ENCODE peak calls at places on chromosomes 2 and 18, in ten cellular contexts. Z is SK-N-SH; P is lower lobe of right lung; M is progenitor cell of endocrine pancreas; U is brain microvascular endothelial cell; I is endothelial cell; N is right lobe of liver; J is WTC11; R is osteoblast; B is CD4-positive, alpha-beta T cell. D is an unnamed sample.

GRCh38 chr2:174768557-174768956 is 4.3 kb upstream of the CHRNA1 start:
- DNase-seq in Z (no peak), P (no peak), M (no peak), U (no peak), I (no peak), N (no peak), J (no peak), R (no peak), B (no peak), D (no peak)

GRCh38 chr2:64228923-64229322 is 84.7 kb upstream of the PELI1 start:
- DNase-seq in Z (no peak), P (no peak), M (no peak), U (no peak), I (no peak), N (no peak), J (no peak), R (no peak), B (no peak), D (no peak)

GRCh38 chr2:18435425-18436037 is 124.9 kb downstream of the RDH14 start:
- DNase-seq in Z (peak; percentile 21), P (no peak), M (peak; percentile 23), U (peak; percentile 70), I (peak; percentile 62), N (no peak), J (no peak), R (peak; percentile 19), B (no peak), D (no peak)

GRCh38 chr2:230347659-230348305 is 20.8 kb downstream of the SP140L start:
- DNase-seq in Z (no peak), P (no peak), M (no peak), U (no peak), I (no peak), N (peak; percentile 57), J (no peak), R (peak; percentile 39), B (no peak), D (no peak)

GRCh38 chr2:188897096-188897495 is 77.1 kb upstream of the COL3A1 start:
- DNase-seq in Z (no peak), P (no peak), M (no peak), U (no peak), I (no peak), N (no peak), J (no peak), R (peak; percentile 38), B (no peak), D (no peak)

GRCh38 chr2:34070196-34070595 is 471.1 kb upstream of the FAM98A start:
- DNase-seq in Z (no peak), P (no peak), M (no peak), U (no peak), I (no peak), N (no peak), J (no peak), R (no peak), B (no peak), D (no peak)

GRCh38 chr2:227163445-227163997 is 484 bp downstream of the COL4A4 start:
- DNase-seq in Z (peak; percentile 38), P (no peak), M (no peak), U (no peak), I (peak; percentile 8), N (no peak), J (peak; percentile 17), R (peak; percentile 77), B (no peak), D (no peak)

GRCh38 chr18:25350561-25351201 is 1.3 kb downstream of the ZNF521 start:
- DNase-seq in Z (peak; percentile 72), P (peak; percentile 46), M (peak; percentile 37), U (peak; percentile 9), I (peak; percentile 54), N (no peak), J (peak; percentile 17), R (peak; percentile 92), B (no peak), D (no peak)

GRCh38 chr2:167987558-167987957 is 259.8 kb downstream of the STK39 start:
- DNase-seq in Z (no peak), P (no peak), M (no peak), U (no peak), I (no peak), N (no peak), J (no peak), R (no peak), B (no peak), D (no peak)

GRCh38 chr2:28955492-28955891 is 25.6 kb upstream of the TOGARAM2 start:
- DNase-seq in Z (no peak), P (no peak), M (no peak), U (no peak), I (no peak), N (no peak), J (no peak), R (no peak), B (no peak), D (no peak)

GRCh38 chr2:28956890-28957289 is 24.2 kb upstream of the TOGARAM2 start:
- DNase-seq in Z (no peak), P (no peak), M (no peak), U (peak; percentile 18), I (peak; percentile 36), N (no peak), J (peak; percentile 33), R (no peak), B (no peak), D (no peak)

GRCh38 chr2:28958689-28959088 is 22.4 kb upstream of the TOGARAM2 start:
- DNase-seq in Z (peak; percentile 87), P (no peak), M (no peak), U (peak; percentile 69), I (peak; percentile 56), N (no peak), J (peak; percentile 58), R (peak; percentile 89), B (peak; percentile 10), D (peak; percentile 69)

GRCh38 chr2:28952806-28953190 is 28.3 kb upstream of the TOGARAM2 start:
- DNase-seq in Z (peak; percentile 51), P (no peak), M (no peak), U (no peak), I (no peak), N (no peak), J (no peak), R (no peak), B (no peak), D (peak; percentile 41)

GRCh38 chr2:28956415-28956826 is 24.7 kb upstream of the TOGARAM2 start:
- DNase-seq in Z (peak; percentile 61), P (peak; percentile 57), M (peak; percentile 38), U (peak; percentile 53), I (peak; percentile 66), N (no peak), J (peak; percentile 69), R (peak; percentile 82), B (peak; percentile 48), D (no peak)
- TF ChIP-seq CTCF in Z (no peak), P (no peak), M (peak; percentile 60), U (peak; percentile 69), I (no peak), N (no peak), J (no peak), R (peak; percentile 46), B (no peak), D (no peak)

DNA sequence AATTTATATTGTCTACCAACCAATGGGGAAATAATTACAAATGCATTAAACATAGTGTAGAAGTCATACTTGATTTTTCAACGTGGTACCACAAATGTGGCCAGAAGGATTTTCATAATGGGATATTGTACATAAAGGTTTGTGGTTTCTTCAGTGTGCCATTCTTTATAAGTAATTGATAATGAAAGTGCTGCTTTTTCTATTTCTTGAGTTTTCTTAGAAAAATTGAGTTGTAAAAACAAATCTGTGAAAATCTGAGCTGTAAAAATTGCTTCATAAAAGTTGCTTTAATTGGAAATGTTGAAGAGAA is 103.6 kb downstream of the KYNU start:
- DNase-seq in Z (no peak), P (no peak), M (no peak), U (no peak), I (no peak), N (no peak), J (no peak), R (no peak), B (no peak), D (no peak)
- TF ChIP-seq CTCF in Z (peak; percentile 2), P (no peak), M (no peak), U (no peak), I (peak; percentile 56), N (no peak), J (peak; percentile 8), R (no peak), B (no peak), D (no peak)

DNA sequence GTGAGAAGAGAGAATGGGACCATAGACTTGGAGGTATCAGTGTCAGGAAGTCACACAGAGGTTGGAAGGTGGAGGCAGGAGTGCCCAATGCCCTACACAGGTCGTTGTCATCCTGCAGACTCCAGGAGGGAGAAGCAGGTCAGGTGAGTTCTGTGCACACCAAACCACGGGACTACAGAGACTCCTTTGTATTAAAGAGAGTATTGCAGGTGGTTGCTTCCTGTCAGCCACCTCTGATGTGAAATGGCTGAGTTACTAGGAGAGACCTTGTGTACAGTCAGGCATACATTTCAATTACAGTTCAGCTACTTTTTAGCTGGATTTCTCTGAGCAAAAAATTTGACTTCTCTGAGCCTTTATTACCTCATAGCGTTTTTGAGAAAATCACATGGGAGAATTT is 51.6 kb downstream of the SPP2 start:
- DNase-seq in Z (no peak), P (no peak), M (no peak), U (no peak), I (no peak), N (no peak), J (no peak), R (no peak), B (no peak), D (no peak)
- TF ChIP-seq CTCF in Z (no peak), P (no peak), M (peak; percentile 13), U (no peak), I (no peak), N (no peak), J (no peak), R (no peak), B (peak; percentile 41), D (no peak)

DNA sequence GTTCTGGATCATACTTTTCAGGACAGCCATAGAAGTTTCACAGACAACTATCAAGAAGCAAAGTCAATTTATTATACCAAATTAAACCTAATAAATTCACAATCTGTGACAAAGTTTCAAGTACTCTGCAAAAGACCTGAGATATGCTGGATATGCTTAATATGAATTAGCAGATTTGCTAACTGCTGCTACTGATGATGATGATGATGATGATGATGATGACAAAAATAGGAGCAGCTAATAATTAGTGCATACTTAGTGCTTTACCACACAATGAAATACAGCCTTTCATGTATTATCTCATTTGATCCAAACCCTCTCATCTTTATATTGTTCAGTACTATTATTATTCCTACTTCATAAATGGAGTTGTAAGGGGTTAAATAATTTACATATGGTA is 215.7 kb upstream of the CYP26B1 start:
- DNase-seq in Z (no peak), P (no peak), M (no peak), U (no peak), I (no peak), N (no peak), J (no peak), R (no peak), B (no peak), D (no peak)
- TF ChIP-seq CTCF in Z (no peak), P (no peak), M (no peak), U (no peak), I (no peak), N (no peak), J (no peak), R (no peak), B (no peak), D (no peak)

DNA sequence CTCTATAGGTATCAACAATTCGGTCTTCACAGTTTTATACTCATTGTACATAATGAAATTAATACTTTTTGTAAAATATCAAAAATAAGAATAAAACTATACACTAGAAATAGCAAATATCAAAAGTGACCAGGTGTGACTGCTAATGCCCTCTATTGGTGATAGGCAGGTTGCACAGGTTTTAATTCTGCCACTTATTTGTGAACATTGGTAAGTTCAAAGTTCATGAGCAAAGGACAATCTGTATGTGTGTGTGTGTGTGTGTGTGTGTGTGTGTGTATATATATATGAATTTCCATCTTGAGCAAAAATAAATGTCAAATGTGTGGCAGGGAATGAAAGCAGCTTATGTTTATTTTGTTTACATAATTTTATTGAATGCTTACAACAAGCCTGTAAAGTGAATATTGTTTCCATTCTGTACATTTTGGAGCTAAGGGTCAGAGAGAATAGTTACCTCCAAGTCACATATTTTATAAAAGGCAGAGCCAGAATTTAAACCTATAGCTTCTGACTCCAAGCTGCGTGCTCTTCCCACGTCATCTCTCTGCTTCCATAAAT is 537.4 kb downstream of the CPS1 start:
- DNase-seq in Z (peak; percentile 3), P (no peak), M (no peak), U (no peak), I (no peak), N (no peak), J (no peak), R (no peak), B (no peak), D (no peak)
- TF ChIP-seq CTCF in Z (peak; percentile 51), P (no peak), M (peak; percentile 57), U (peak; percentile 60), I (peak; percentile 43), N (peak; percentile 40), J (no peak), R (peak; percentile 19), B (no peak), D (peak; percentile 48)

D was measured in D721Med.